ENCODE peak calls at places on chromosomes 3 and 15, in four cellular contexts. One of them, this sample, is unnamed.

GRCh38 chr3:50121416-50122032 is 32.8 kb downstream of the RBM5 start:
- DNase-seq in GM23248: peak
- DNase-seq in T-helper 9 cell: peak
- DNase-seq in endothelial cell of umbilical vein: peak
- DNase-seq in this sample: peak

GRCh38 chr15:88029696-88030095 is 226.8 kb downstream of the NTRK3 start:
- DNase-seq in GM23248: peak
- DNase-seq in endothelial cell of umbilical vein: no peak
- DNase-seq in T-helper 9 cell: no peak
- DNase-seq in this sample: peak

GRCh38 chr3:168157301-168157700 is 61.6 kb upstream of the GOLIM4 start:
- DNase-seq in T-helper 9 cell: no peak
- DNase-seq in endothelial cell of umbilical vein: no peak
- DNase-seq in GM23248: no peak
- DNase-seq in this sample: no peak

GRCh38 chr3:189392969-189393368 is 221.2 kb downstream of the TPRG1 start:
- DNase-seq in GM23248: no peak
- DNase-seq in endothelial cell of umbilical vein: no peak
- DNase-seq in T-helper 9 cell: no peak
- DNase-seq in this sample: peak

GRCh38 chr15:26716069-26716468 is 56.8 kb downstream of the GABRB3 start:
- DNase-seq in GM23248: no peak
- DNase-seq in endothelial cell of umbilical vein: no peak
- DNase-seq in T-helper 9 cell: no peak
- DNase-seq in this sample: no peak

GRCh38 chr3:81816473-81817260 is 55.2 kb upstream of the GBE1 start:
- DNase-seq in GM23248: peak
- DNase-seq in T-helper 9 cell: no peak
- DNase-seq in endothelial cell of umbilical vein: no peak
- DNase-seq in this sample: peak

GRCh38 chr3:104696470-104696869 is 670.2 kb upstream of the ALCAM start:
- DNase-seq in endothelial cell of umbilical vein: no peak
- DNase-seq in GM23248: no peak
- DNase-seq in T-helper 9 cell: no peak
- DNase-seq in this sample: no peak

GRCh38 chr3:179196098-179196497 is 47.9 kb downstream of the PIK3CA start:
- DNase-seq in T-helper 9 cell: no peak
- DNase-seq in GM23248: peak
- DNase-seq in endothelial cell of umbilical vein: peak
- DNase-seq in this sample: peak

GRCh38 chr3:54710954-54711353 is 216.9 kb downstream of the LRTM1 start:
- DNase-seq in T-helper 9 cell: no peak
- DNase-seq in endothelial cell of umbilical vein: no peak
- DNase-seq in GM23248: no peak
- DNase-seq in this sample: no peak

GRCh38 chr3:171457263-171458055 is 2.7 kb downstream of the TNIK start:
- DNase-seq in endothelial cell of umbilical vein: no peak
- DNase-seq in GM23248: no peak
- DNase-seq in T-helper 9 cell: no peak
- DNase-seq in this sample: no peak

GRCh38 chr3:132569580-132569979 is 27.5 kb upstream of the ACKR4 start:
- DNase-seq in T-helper 9 cell: no peak
- DNase-seq in endothelial cell of umbilical vein: no peak
- DNase-seq in GM23248: peak
- DNase-seq in this sample: no peak